ENCODE peak calls at places on chromosomes 1 and 21, in seven cellular contexts. F, S, Y, K, E, O and V are unnamed samples.

GRCh38 chr21:14086553-14086952 is 124.2 kb downstream of the LIPI start:
- DNase-seq in K (no peak), Y (no peak), F (no peak), S (no peak), O (no peak), E (no peak), V (no peak)

GRCh38 chr1:49824261-49824660 is 199.5 kb downstream of the AGBL4 start:
- DNase-seq in E (no peak), Y (no peak), S (no peak), K (no peak), O (no peak), F (no peak), V (no peak)

GRCh38 chr1:50354813-50355212 is 68.4 kb downstream of the DMRTA2 start:
- DNase-seq in O (no peak), E (no peak), F (no peak), K (no peak), S (no peak), Y (no peak), V (no peak)

GRCh38 chr1:157773723-157774350 is 3.1 kb downstream of the FCRL2 start:
- DNase-seq in Y (no peak), E (no peak), F (no peak), S (no peak), O (no peak), K (no peak), V (no peak)

GRCh38 chr21:42857216-42857615 is 22.1 kb downstream of the WDR4 start:
- DNase-seq in Y (no peak), E (no peak), F (no peak), S (no peak), O (no peak), K (no peak), V (no peak)

GRCh38 chr1:38730511-38731397 is 128.8 kb downstream of the RRAGC start:
- DNase-seq in K (no peak), E (no peak), Y (no peak), F (no peak), O (no peak), S (no peak), V (no peak)

GRCh38 chr1:37471345-37472231 is 2.8 kb upstream of the ZC3H12A start:
- DNase-seq in E (peak; percentile 91), S (peak; percentile 72), Y (peak; percentile 78), K (no peak), F (no peak), O (peak; percentile 69), V (no peak)

GRCh38 chr1:164611754-164612642 is 53.0 kb downstream of the PBX1 start:
- DNase-seq in K (no peak), E (peak; percentile 68), S (peak; percentile 31), F (peak; percentile 87), O (no peak), Y (no peak), V (no peak)

GRCh38 chr1:223430221-223430620 is 37.0 kb downstream of the CCDC185 start:
- DNase-seq in Y (no peak), O (no peak), S (no peak), K (no peak), F (no peak), E (no peak), V (no peak)

GRCh38 chr21:30436986-30437385 is 3.1 kb upstream of the KRTAP15-1 start:
- DNase-seq in E (no peak), S (no peak), Y (no peak), F (no peak), K (no peak), O (no peak), V (no peak)

GRCh38 chr1:53878492-53879105 is 11.0 kb downstream of the YIPF1 start:
- DNase-seq in S (no peak), E (no peak), O (no peak), F (no peak), Y (no peak), K (no peak), V (no peak)

GRCh38 chr1:182624582-182624981 is 20.4 kb upstream of the RGS16 start:
- DNase-seq in Y (no peak), K (no peak), S (no peak), E (no peak), O (no peak), F (no peak), V (no peak)

GRCh38 chr1:88462481-88463261 is 221.4 kb upstream of the PKN2 start:
- DNase-seq in S (peak; percentile 26), K (no peak), E (peak; percentile 5), Y (peak; percentile 57), O (peak; percentile 38), F (peak; percentile 62), V (no peak)

GRCh38 chr1:15154480-15155036 is 1.0 kb downstream of the TMEM51 start:
- DNase-seq in Y (peak; percentile 88), S (no peak), E (peak; percentile 72), O (peak; percentile 31), K (no peak), F (peak; percentile 72), V (no peak)

GRCh38 chr1:111621050-111621449 is 1.5 kb downstream of the RAP1A start:
- DNase-seq in F (no peak), O (no peak), Y (no peak), E (no peak), K (no peak), S (no peak), V (peak; percentile 70)

GRCh38 chr1:174912243-174912642 is 87.5 kb upstream of the CACYBP start:
- DNase-seq in F (no peak), O (no peak), K (no peak), Y (no peak), E (no peak), S (no peak), V (no peak)

GRCh38 chr1:25723250-25723880 is 76.6 kb upstream of the SELENON start:
- DNase-seq in E (no peak), F (no peak), S (no peak), K (no peak), O (no peak), Y (no peak), V (no peak)

GRCh38 chr1:2298685-2299673 is 70.9 kb downstream of the SKI start:
- DNase-seq in K (no peak), E (no peak), O (peak; percentile 70), F (no peak), S (no peak), Y (no peak), V (no peak)

GRCh38 chr1:72283204-72284083 is 1.1 kb upstream of the NEGR1 start:
- DNase-seq in E (peak; percentile 31), Y (peak; percentile 75), S (peak; percentile 78), K (no peak), O (peak; percentile 79), F (peak; percentile 49), V (peak; percentile 11)

GRCh38 chr1:26730695-26731094 is 34.9 kb downstream of the ARID1A start:
- DNase-seq in F (no peak), K (no peak), O (no peak), E (no peak), S (no peak), Y (no peak), V (no peak)

GRCh38 chr1:236673284-236673919 is 12.9 kb upstream of the ACTN2 start:
- DNase-seq in O (no peak), F (no peak), E (no peak), Y (no peak), S (no peak), K (no peak), V (no peak)

GRCh38 chr21:14766241-14766640 is 220.1 kb upstream of the SAMSN1 start:
- DNase-seq in K (no peak), O (no peak), F (no peak), Y (no peak), E (no peak), S (no peak), V (no peak)

GRCh38 chr1:91523462-91523861 is 22.8 kb downstream of the CDC7 start:
- DNase-seq in O (no peak), E (no peak), F (no peak), K (no peak), S (no peak), Y (no peak), V (no peak)

GRCh38 chr1:234550341-234551031 is 59.5 kb downstream of the IRF2BP2 start:
- DNase-seq in Y (no peak), K (no peak), S (no peak), F (no peak), O (no peak), E (no peak), V (no peak)

GRCh38 chr1:213724640-213725536 is 262.9 kb upstream of the PROX1 start:
- DNase-seq in O (peak; percentile 25), F (no peak), K (no peak), S (no peak), Y (no peak), E (peak; percentile 50), V (no peak)

GRCh38 chr1:110123224-110123623 is 11.0 kb downstream of the UBL4B start:
- DNase-seq in F (no peak), S (no peak), E (no peak), O (no peak), Y (no peak), K (no peak), V (no peak)

GRCh38 chr1:59605761-59606160 is 209.0 kb upstream of the HOOK1 start:
- DNase-seq in Y (no peak), K (no peak), F (no peak), S (no peak), E (no peak), O (no peak), V (no peak)

DNA sequence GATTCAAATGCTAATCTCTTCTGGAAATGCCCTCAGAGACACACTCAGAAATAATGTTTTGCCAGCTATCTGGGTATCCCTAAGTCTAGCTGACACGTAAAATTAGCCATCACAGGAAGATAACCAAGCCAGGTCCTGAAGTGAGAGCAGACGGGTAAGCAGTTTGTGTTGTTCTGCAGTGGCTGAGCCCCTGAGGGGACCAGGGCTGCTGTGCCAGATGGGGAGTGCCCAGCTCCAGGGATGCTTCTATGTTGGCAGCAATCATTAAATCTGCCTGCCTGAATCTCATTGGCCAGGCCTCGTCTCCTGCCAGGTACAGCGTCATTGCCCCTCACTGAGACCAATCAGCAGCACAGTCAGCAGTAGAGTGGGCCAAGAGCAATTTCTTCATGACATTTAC is 58.6 kb upstream of the LRRN2 start:
- DNase-seq in Y (no peak), F (no peak), E (no peak), S (no peak), K (no peak), O (no peak), V (no peak)
- H3K4me1 ChIP-seq in Y (no peaks in the 10 kb centered on the region), F (no peaks in the 10 kb centered on the region), E (no peaks in the 10 kb centered on the region), S (no peaks in the 10 kb centered on the region), K (no peaks in the 10 kb centered on the region), O (no peaks in the 10 kb centered on the region), V (no peaks in the 10 kb centered on the region)

DNA sequence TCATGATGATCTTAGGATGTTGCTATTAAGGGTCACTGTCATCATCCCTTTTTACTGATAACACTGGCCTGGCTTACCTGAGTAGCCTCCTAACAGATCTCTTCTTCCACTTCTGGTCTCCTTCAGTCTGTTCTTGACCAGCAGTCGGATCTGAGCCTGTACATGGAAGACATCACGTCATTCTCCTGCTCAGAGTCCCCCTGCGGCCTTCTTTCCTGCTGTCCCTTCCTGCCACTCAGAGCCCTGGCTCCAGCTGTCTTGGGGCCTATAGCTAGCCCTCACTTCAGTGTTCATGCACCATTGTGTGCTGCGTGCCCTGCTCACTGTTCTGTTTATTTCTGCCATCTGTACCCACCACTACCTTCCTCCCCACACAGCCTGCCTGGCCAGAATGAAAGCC is 8.3 kb downstream of the ADARB1 start:
- DNase-seq in K (no peak), F (no peak), S (no peak), O (no peak), E (no peak), Y (no peak), V (no peak)
- H3K4me1 ChIP-seq in K (no peaks in the 10 kb centered on the region), F (peaks cover 2% of the 10 kb centered on the region), S (peaks cover 4% of the 10 kb centered on the region), O (peaks cover 77% of the 10 kb centered on the region), E (peaks cover 3% of the 10 kb centered on the region), Y (no peaks in the 10 kb centered on the region), V (peaks cover 92% of the 10 kb centered on the region)

GRCh38 chr21:32570456-32570855 is 14.9 kb downstream of the TCP10L start:
- DNase-seq in E (no peak), S (no peak), K (no peak), F (no peak), O (no peak), Y (no peak), V (no peak)
- H3K4me1 ChIP-seq in E (peaks cover 5% of the 10 kb centered on the region), S (no peaks in the 10 kb centered on the region), K (no peaks in the 10 kb centered on the region), F (peaks cover 6% of the 10 kb centered on the region), O (peaks cover 18% of the 10 kb centered on the region), Y (no peaks in the 10 kb centered on the region), V (peaks cover 5% of the 10 kb centered on the region)

GRCh38 chr1:1144122-1144842 is 28.4 kb upstream of the C1orf159 start:
- DNase-seq in K (no peak), E (no peak), Y (no peak), F (no peak), S (no peak), O (no peak), V (peak; percentile 78)
- H3K4me1 ChIP-seq in K (peaks cover 11% of the 10 kb centered on the region), E (no peaks in the 10 kb centered on the region), Y (no peaks in the 10 kb centered on the region), F (no peaks in the 10 kb centered on the region), S (no peaks in the 10 kb centered on the region), O (no peaks in the 10 kb centered on the region), V (no peaks in the 10 kb centered on the region)